ENCODE peak calls at places on chromosomes 2 and 18, in nine cellular contexts. One of them, this sample, is unnamed.
A peak's percentile ranks its signal among the peaks of the same experiment; 100 is the strongest.

GRCh38 chr2:47227532-47228166 is 72.5 kb upstream of the STPG4 start:
- DNase-seq in aorta: peak; percentile 17
- DNase-seq in cardiac muscle cell: no peak
- DNase-seq in NCI-H774: no peak
- DNase-seq in DMS79: peak; percentile 84
- DNase-seq in GM03348: no peak
- DNase-seq in SHP77: no peak
- DNase-seq in heart left ventricle: no peak
- DNase-seq in mesendoderm: no peak
- DNase-seq in this sample: peak; percentile 65

GRCh38 chr18:57666818-57667497 is 45.3 kb upstream of the NARS1 start:
- DNase-seq in cardiac muscle cell: no peak
- DNase-seq in GM03348: peak; percentile 46
- DNase-seq in heart left ventricle: no peak
- DNase-seq in mesendoderm: no peak
- DNase-seq in SHP77: no peak
- DNase-seq in NCI-H774: no peak
- DNase-seq in aorta: no peak
- DNase-seq in DMS79: no peak
- DNase-seq in this sample: no peak

GRCh38 chr18:43312891-43313290 is 35.6 kb upstream of the SYT4 start:
- DNase-seq in SHP77: no peak
- DNase-seq in aorta: no peak
- DNase-seq in GM03348: no peak
- DNase-seq in cardiac muscle cell: no peak
- DNase-seq in mesendoderm: no peak
- DNase-seq in DMS79: no peak
- DNase-seq in NCI-H774: no peak
- DNase-seq in heart left ventricle: no peak
- DNase-seq in this sample: no peak

GRCh38 chr2:171530378-171530777 is 8.1 kb downstream of the CYBRD1 start:
- DNase-seq in aorta: no peak
- DNase-seq in mesendoderm: no peak
- DNase-seq in DMS79: no peak
- DNase-seq in NCI-H774: no peak
- DNase-seq in heart left ventricle: no peak
- DNase-seq in SHP77: no peak
- DNase-seq in cardiac muscle cell: no peak
- DNase-seq in GM03348: no peak
- DNase-seq in this sample: no peak

GRCh38 chr2:239114119-239114581 is 266.3 kb downstream of the TWIST2 start:
- DNase-seq in aorta: no peak
- DNase-seq in DMS79: no peak
- DNase-seq in GM03348: no peak
- DNase-seq in NCI-H774: no peak
- DNase-seq in heart left ventricle: no peak
- DNase-seq in cardiac muscle cell: no peak
- DNase-seq in SHP77: no peak
- DNase-seq in mesendoderm: peak; percentile 45
- DNase-seq in this sample: peak; percentile 25

GRCh38 chr2:24768013-24768412 is 25.2 kb downstream of the PTRHD1 start:
- DNase-seq in DMS79: peak; percentile 7
- DNase-seq in GM03348: no peak
- DNase-seq in heart left ventricle: no peak
- DNase-seq in SHP77: no peak
- DNase-seq in cardiac muscle cell: no peak
- DNase-seq in mesendoderm: no peak
- DNase-seq in NCI-H774: peak; percentile 16
- DNase-seq in aorta: no peak
- DNase-seq in this sample: no peak

GRCh38 chr2:217715484-217715883 is 287.3 kb downstream of the TNS1 start:
- DNase-seq in DMS79: no peak
- DNase-seq in SHP77: no peak
- DNase-seq in heart left ventricle: no peak
- DNase-seq in cardiac muscle cell: no peak
- DNase-seq in NCI-H774: no peak
- DNase-seq in GM03348: no peak
- DNase-seq in mesendoderm: no peak
- DNase-seq in aorta: no peak
- DNase-seq in this sample: no peak

GRCh38 chr2:239252433-239253200 is 148.2 kb downstream of the HDAC4 start:
- DNase-seq in GM03348: peak; percentile 58
- DNase-seq in mesendoderm: no peak
- DNase-seq in heart left ventricle: peak; percentile 80
- DNase-seq in NCI-H774: no peak
- DNase-seq in SHP77: peak; percentile 90
- DNase-seq in cardiac muscle cell: no peak
- DNase-seq in aorta: peak; percentile 89
- DNase-seq in DMS79: no peak
- DNase-seq in this sample: peak; percentile 58

GRCh38 chr2:68862889-68863288 is 8.3 kb downstream of the BMP10 start:
- DNase-seq in DMS79: no peak
- DNase-seq in aorta: no peak
- DNase-seq in cardiac muscle cell: peak; percentile 31
- DNase-seq in GM03348: no peak
- DNase-seq in NCI-H774: no peak
- DNase-seq in heart left ventricle: no peak
- DNase-seq in SHP77: no peak
- DNase-seq in mesendoderm: no peak
- DNase-seq in this sample: no peak

GRCh38 chr2:45683292-45683691 is 31.8 kb downstream of the PRKCE start:
- DNase-seq in SHP77: no peak
- DNase-seq in aorta: no peak
- DNase-seq in mesendoderm: peak; percentile 13
- DNase-seq in GM03348: no peak
- DNase-seq in cardiac muscle cell: no peak
- DNase-seq in DMS79: no peak
- DNase-seq in heart left ventricle: no peak
- DNase-seq in NCI-H774: no peak
- DNase-seq in this sample: no peak

GRCh38 chr2:185608799-185609198 is 129.8 kb upstream of the FSIP2 start:
- DNase-seq in DMS79: no peak
- DNase-seq in heart left ventricle: no peak
- DNase-seq in NCI-H774: peak; percentile 0
- DNase-seq in cardiac muscle cell: no peak
- DNase-seq in SHP77: no peak
- DNase-seq in aorta: no peak
- DNase-seq in mesendoderm: no peak
- DNase-seq in GM03348: no peak
- DNase-seq in this sample: peak; percentile 19

GRCh38 chr18:41940506-41941215 is 14.4 kb upstream of the PIK3C3 start:
- DNase-seq in DMS79: no peak
- DNase-seq in SHP77: no peak
- DNase-seq in GM03348: peak; percentile 78
- DNase-seq in aorta: no peak
- DNase-seq in heart left ventricle: no peak
- DNase-seq in NCI-H774: no peak
- DNase-seq in cardiac muscle cell: peak; percentile 29
- DNase-seq in mesendoderm: peak; percentile 97
- DNase-seq in this sample: peak; percentile 15

GRCh38 chr2:55282110-55282917 is 13.3 kb upstream of the MTIF2 start:
- DNase-seq in cardiac muscle cell: no peak
- DNase-seq in GM03348: peak; percentile 90
- DNase-seq in aorta: peak; percentile 98
- DNase-seq in NCI-H774: peak; percentile 81
- DNase-seq in DMS79: peak; percentile 66
- DNase-seq in mesendoderm: peak; percentile 89
- DNase-seq in heart left ventricle: peak; percentile 92
- DNase-seq in SHP77: peak; percentile 93
- DNase-seq in this sample: peak; percentile 94

GRCh38 chr2:158413581-158413980 is 43.0 kb downstream of the CCDC148 start:
- DNase-seq in NCI-H774: no peak
- DNase-seq in DMS79: no peak
- DNase-seq in GM03348: peak; percentile 14
- DNase-seq in heart left ventricle: no peak
- DNase-seq in aorta: no peak
- DNase-seq in cardiac muscle cell: no peak
- DNase-seq in mesendoderm: no peak
- DNase-seq in SHP77: no peak
- DNase-seq in this sample: no peak

GRCh38 chr2:32864337-32864736 is 82.4 kb upstream of the LTBP1 start:
- DNase-seq in aorta: no peak
- DNase-seq in DMS79: no peak
- DNase-seq in cardiac muscle cell: no peak
- DNase-seq in NCI-H774: no peak
- DNase-seq in heart left ventricle: no peak
- DNase-seq in GM03348: peak; percentile 67
- DNase-seq in mesendoderm: no peak
- DNase-seq in SHP77: no peak
- DNase-seq in this sample: no peak

GRCh38 chr2:96306370-96306769 is 1.0 kb upstream of the SNRNP200 start:
- DNase-seq in NCI-H774: no peak
- DNase-seq in GM03348: no peak
- DNase-seq in cardiac muscle cell: no peak
- DNase-seq in DMS79: no peak
- DNase-seq in heart left ventricle: no peak
- DNase-seq in mesendoderm: no peak
- DNase-seq in aorta: no peak
- DNase-seq in SHP77: no peak
- DNase-seq in this sample: peak; percentile 5

GRCh38 chr2:15182275-15182674 is 378.9 kb downstream of the NBAS start:
- DNase-seq in NCI-H774: no peak
- DNase-seq in mesendoderm: no peak
- DNase-seq in GM03348: no peak
- DNase-seq in heart left ventricle: no peak
- DNase-seq in cardiac muscle cell: no peak
- DNase-seq in DMS79: no peak
- DNase-seq in SHP77: no peak
- DNase-seq in aorta: no peak
- DNase-seq in this sample: no peak

GRCh38 chr18:59715445-59715844 is 18.2 kb upstream of the CCBE1 start:
- DNase-seq in cardiac muscle cell: no peak
- DNase-seq in GM03348: no peak
- DNase-seq in mesendoderm: no peak
- DNase-seq in aorta: no peak
- DNase-seq in NCI-H774: no peak
- DNase-seq in SHP77: no peak
- DNase-seq in DMS79: no peak
- DNase-seq in heart left ventricle: no peak
- DNase-seq in this sample: no peak

GRCh38 chr2:98552499-98553179 is 55.7 kb downstream of the COA5 start:
- DNase-seq in GM03348: peak; percentile 28
- DNase-seq in NCI-H774: no peak
- DNase-seq in aorta: no peak
- DNase-seq in DMS79: no peak
- DNase-seq in SHP77: no peak
- DNase-seq in cardiac muscle cell: no peak
- DNase-seq in mesendoderm: no peak
- DNase-seq in heart left ventricle: no peak
- DNase-seq in this sample: no peak

GRCh38 chr2:146624429-146624828 is 1220.4 kb upstream of the ACVR2A start:
- DNase-seq in aorta: no peak
- DNase-seq in mesendoderm: no peak
- DNase-seq in SHP77: no peak
- DNase-seq in cardiac muscle cell: no peak
- DNase-seq in heart left ventricle: no peak
- DNase-seq in DMS79: no peak
- DNase-seq in GM03348: no peak
- DNase-seq in NCI-H774: no peak
- DNase-seq in this sample: peak; percentile 63

GRCh38 chr2:237616373-237617304 is 10.7 kb upstream of the LRRFIP1 start:
- DNase-seq in cardiac muscle cell: no peak
- DNase-seq in SHP77: no peak
- DNase-seq in GM03348: peak; percentile 79
- DNase-seq in aorta: no peak
- DNase-seq in heart left ventricle: no peak
- DNase-seq in DMS79: no peak
- DNase-seq in mesendoderm: no peak
- DNase-seq in NCI-H774: no peak
- DNase-seq in this sample: peak; percentile 39

GRCh38 chr18:24601624-24602023 is 141.2 kb downstream of the HRH4 start:
- DNase-seq in GM03348: no peak
- DNase-seq in heart left ventricle: no peak
- DNase-seq in cardiac muscle cell: no peak
- DNase-seq in NCI-H774: no peak
- DNase-seq in DMS79: no peak
- DNase-seq in aorta: no peak
- DNase-seq in mesendoderm: peak; percentile 14
- DNase-seq in SHP77: no peak
- DNase-seq in this sample: no peak

GRCh38 chr18:48845174-48845573 is 105.6 kb downstream of the SMAD7 start:
- DNase-seq in aorta: peak; percentile 54
- DNase-seq in GM03348: no peak
- DNase-seq in SHP77: no peak
- DNase-seq in NCI-H774: no peak
- DNase-seq in cardiac muscle cell: no peak
- DNase-seq in heart left ventricle: no peak
- DNase-seq in DMS79: no peak
- DNase-seq in mesendoderm: no peak
- DNase-seq in this sample: no peak

GRCh38 chr18:6561893-6562292 is 147.2 kb upstream of the L3MBTL4 start:
- DNase-seq in mesendoderm: no peak
- DNase-seq in SHP77: no peak
- DNase-seq in cardiac muscle cell: no peak
- DNase-seq in heart left ventricle: no peak
- DNase-seq in aorta: no peak
- DNase-seq in NCI-H774: no peak
- DNase-seq in DMS79: no peak
- DNase-seq in GM03348: no peak
- DNase-seq in this sample: peak; percentile 73

GRCh38 chr18:69261436-69261835 is 139.3 kb upstream of the DOK6 start:
- DNase-seq in heart left ventricle: no peak
- DNase-seq in mesendoderm: no peak
- DNase-seq in cardiac muscle cell: no peak
- DNase-seq in NCI-H774: no peak
- DNase-seq in GM03348: no peak
- DNase-seq in SHP77: no peak
- DNase-seq in aorta: no peak
- DNase-seq in DMS79: no peak
- DNase-seq in this sample: no peak

GRCh38 chr2:204492417-204492816 is 52.9 kb upstream of the PARD3B start:
- DNase-seq in aorta: no peak
- DNase-seq in DMS79: no peak
- DNase-seq in NCI-H774: no peak
- DNase-seq in SHP77: no peak
- DNase-seq in GM03348: no peak
- DNase-seq in cardiac muscle cell: no peak
- DNase-seq in heart left ventricle: no peak
- DNase-seq in mesendoderm: no peak
- DNase-seq in this sample: no peak

GRCh38 chr2:23617167-23617787 is 232.3 kb downstream of the KLHL29 start:
- DNase-seq in NCI-H774: no peak
- DNase-seq in aorta: peak; percentile 82
- DNase-seq in mesendoderm: no peak
- DNase-seq in GM03348: peak; percentile 92
- DNase-seq in cardiac muscle cell: no peak
- DNase-seq in heart left ventricle: peak; percentile 60
- DNase-seq in DMS79: no peak
- DNase-seq in SHP77: no peak
- DNase-seq in this sample: peak; percentile 82

GRCh38 chr2:204794624-204795023 is 249.3 kb downstream of the PARD3B start:
- DNase-seq in mesendoderm: no peak
- DNase-seq in cardiac muscle cell: no peak
- DNase-seq in DMS79: no peak
- DNase-seq in NCI-H774: no peak
- DNase-seq in SHP77: no peak
- DNase-seq in GM03348: no peak
- DNase-seq in aorta: no peak
- DNase-seq in heart left ventricle: no peak
- DNase-seq in this sample: no peak

GRCh38 chr2:55901322-55901721 is 22.3 kb downstream of the EFEMP1 start:
- DNase-seq in mesendoderm: peak; percentile 59
- DNase-seq in DMS79: no peak
- DNase-seq in cardiac muscle cell: no peak
- DNase-seq in heart left ventricle: no peak
- DNase-seq in SHP77: no peak
- DNase-seq in GM03348: peak; percentile 34
- DNase-seq in aorta: no peak
- DNase-seq in NCI-H774: no peak
- DNase-seq in this sample: no peak

GRCh38 chr2:74201596-74201995 is 3.2 kb downstream of the MTHFD2 start:
- DNase-seq in NCI-H774: no peak
- DNase-seq in SHP77: no peak
- DNase-seq in heart left ventricle: no peak
- DNase-seq in DMS79: no peak
- DNase-seq in GM03348: peak; percentile 72
- DNase-seq in cardiac muscle cell: no peak
- DNase-seq in aorta: no peak
- DNase-seq in mesendoderm: no peak
- DNase-seq in this sample: no peak

GRCh38 chr2:20972110-20972509 is 71.8 kb downstream of the APOB start:
- DNase-seq in aorta: no peak
- DNase-seq in mesendoderm: no peak
- DNase-seq in SHP77: no peak
- DNase-seq in NCI-H774: no peak
- DNase-seq in GM03348: no peak
- DNase-seq in DMS79: no peak
- DNase-seq in cardiac muscle cell: no peak
- DNase-seq in heart left ventricle: no peak
- DNase-seq in this sample: no peak

This sample was measured in left kidney.